ENCODE peak calls at places on chromosomes 13 and 19, in four cellular contexts. S is Peyer's patch, V is PC-9, T is cardiac muscle cell. D is an unnamed sample. For H3K4me1, the result is how much of the 10 kb centered on the place peaks cover.

GRCh38 chr13:51211910-51212309 is 10.3 kb upstream of the FAM124A start:
- DNase-seq in S (no peak), V (no peak), T (no peak), D (no peak)

GRCh38 chr13:108595416-108596257 is 33.8 kb upstream of the MYO16 start:
- DNase-seq in S (no peak), V (no peak), T (peak), D (no peak)

GRCh38 chr19:43779147-43779819 is 1.5 kb downstream of the KCNN4 start:
- DNase-seq in S (no peak), V (peak), T (no peak), D (no peak)

GRCh38 chr13:29859971-29860370 is 9.6 kb upstream of the UBL3 start:
- DNase-seq in S (no peak), V (no peak), T (no peak), D (no peak)

GRCh38 chr13:75415720-75416119 is 66.2 kb downstream of the TBC1D4 start:
- DNase-seq in S (no peak), V (peak), T (no peak), D (no peak)

GRCh38 chr13:25292301-25292700 is 5.0 kb upstream of the MTMR6 start:
- DNase-seq in S (no peak), V (no peak), T (no peak), D (peak)

GRCh38 chr19:35509018-35509652 is 4.3 kb downstream of the DMKN start:
- DNase-seq in S (peak), V (peak), T (peak), D (peak)

GRCh38 chr19:13597625-13598024 is 91.3 kb upstream of the CACNA1A start:
- DNase-seq in S (peak), V (peak), T (peak), D (peak)

GRCh38 chr13:90943961-90944360 is 403.5 kb upstream of the MIR17HG start:
- DNase-seq in S (no peak), V (no peak), T (no peak), D (no peak)

GRCh38 chr19:15120135-15121026 is 13.2 kb downstream of the SYDE1 start:
- DNase-seq in S (no peak), V (no peak), T (no peak), D (no peak)

GRCh38 chr19:35164418-35164817 is 9.9 kb downstream of the FXYD5 start:
- DNase-seq in S (no peak), V (peak), T (no peak), D (no peak)

GRCh38 chr13:98537306-98537705 is 39.6 kb downstream of the STK24 start:
- DNase-seq in S (no peak), V (no peak), T (no peak), D (no peak)
- H3K4me1 ChIP-seq in S (under half), V (under half), T (under half), D (half or more)

GRCh38 chr19:55092423-55093318 is 17.0 kb downstream of the EPS8L1 start:
- DNase-seq in S (no peak), V (peak), T (no peak), D (no peak)
- H3K4me3 ChIP-seq in S (no peak), V (no peak), T (no peak), D (no peak)

GRCh38 chr19:46349311-46349993 is 2.6 kb downstream of the PPP5C start:
- DNase-seq in S (peak), V (no peak), T (peak), D (no peak)

GRCh38 chr19:46351241-46352041 is 4.6 kb downstream of the PPP5C start:
- DNase-seq in S (peak), V (no peak), T (no peak), D (no peak)

GRCh38 chr19:46350758-46351159 is 3.9 kb downstream of the PPP5C start:
- DNase-seq in S (peak), V (no peak), T (no peak), D (peak)

GRCh38 chr19:46347985-46348384 is 1.1 kb downstream of the PPP5C start:
- DNase-seq in S (no peak), V (no peak), T (no peak), D (no peak)

GRCh38 chr19:46350029-46350757 is 3.3 kb downstream of the PPP5C start:
- DNase-seq in S (peak), V (no peak), T (no peak), D (no peak)
- H3K4me1 ChIP-seq in S (under half), V (under half), T (under half), D (half or more)

DNA sequence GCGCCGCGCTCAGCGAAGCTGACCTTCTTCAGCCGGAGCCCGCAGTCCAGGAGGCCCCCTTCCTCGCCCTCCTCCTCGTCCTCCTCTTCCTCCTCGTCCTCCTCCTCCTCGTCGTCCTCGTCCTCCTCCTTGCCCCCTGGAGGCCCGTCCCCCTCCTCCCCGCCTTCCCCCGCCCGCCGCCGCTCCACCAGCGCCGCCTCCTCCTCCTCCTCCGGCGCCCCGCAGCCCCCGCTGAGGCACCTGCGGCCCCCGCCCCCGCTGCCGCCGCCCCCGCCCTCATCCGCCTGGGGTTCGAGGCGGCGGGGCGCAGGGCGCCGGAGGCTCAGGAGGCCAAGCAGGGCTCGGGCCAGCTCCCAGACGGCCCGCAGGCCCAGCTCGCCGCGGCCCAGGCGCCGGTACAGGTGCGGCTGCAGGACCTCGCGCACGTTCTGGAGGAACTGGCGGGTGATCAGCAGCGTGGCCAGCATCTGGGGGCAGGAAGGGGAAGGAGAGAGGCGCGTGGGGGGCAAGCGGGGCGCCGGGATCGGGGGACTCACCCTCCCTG is 6.1 kb downstream of the ANO8 start:
- DNase-seq in S (peak), V (no peak), T (no peak), D (peak)
- H3K4me3 ChIP-seq in S (peak), V (peak), T (peak), D (no peak)

GRCh38 chr19:18423258-18424020 is 4.2 kb downstream of the SSBP4 start:
- DNase-seq in S (no peak), V (no peak), T (no peak), D (no peak)

GRCh38 chr19:18425515-18426415 is 6.6 kb downstream of the SSBP4 start:
- DNase-seq in S (no peak), V (no peak), T (no peak), D (no peak)

GRCh38 chr19:18422530-18423191 is 3.5 kb downstream of the SSBP4 start:
- DNase-seq in S (peak), V (no peak), T (no peak), D (peak)

GRCh38 chr19:18424890-18425514 is 5.8 kb downstream of the SSBP4 start:
- DNase-seq in S (no peak), V (no peak), T (no peak), D (no peak)

DNA sequence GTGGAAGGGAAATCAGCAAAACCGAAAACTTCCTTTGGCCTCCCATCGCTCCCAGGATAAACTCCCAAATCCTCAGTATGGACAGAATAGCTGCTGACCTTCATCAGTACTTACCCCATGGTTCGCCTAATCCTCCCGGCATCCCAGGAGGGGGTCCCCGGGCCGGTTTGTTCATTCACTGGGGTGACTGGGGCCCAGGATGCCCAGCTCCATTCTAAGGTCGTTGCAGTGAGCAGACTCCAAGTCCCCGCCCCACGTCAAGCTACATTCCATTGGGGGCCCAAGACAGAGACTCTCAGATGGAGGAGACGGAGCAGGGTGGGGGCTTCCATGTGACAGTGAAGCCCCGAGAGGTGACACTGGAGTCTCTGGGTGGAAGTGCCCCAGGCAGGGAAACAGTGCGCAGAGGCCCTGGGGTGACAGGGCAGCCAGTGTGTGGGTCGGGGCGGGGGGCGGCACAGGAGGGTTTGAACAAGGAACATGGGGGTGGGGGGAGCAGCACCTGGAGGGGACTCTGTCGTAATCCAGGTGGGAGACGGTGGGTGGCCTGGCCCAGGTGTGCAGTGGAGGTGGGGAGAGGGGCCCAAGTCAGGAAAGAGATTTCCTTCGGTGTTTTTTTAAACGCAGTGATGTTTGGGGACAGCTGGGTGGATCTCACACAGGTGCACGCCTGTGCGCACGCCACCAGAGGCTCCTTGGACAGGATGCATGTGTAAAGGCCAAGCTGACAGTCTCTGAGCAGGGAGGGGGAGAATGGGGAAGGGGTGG is 5.1 kb downstream of the SSBP4 start:
- DNase-seq in S (no peak), V (no peak), T (no peak), D (no peak)
- H3K4me1 ChIP-seq in S (under half), V (under half), T (under half), D (half or more)

GRCh38 chr19:19627442-19627715 is 641 bp downstream of the LPAR2 start:
- DNase-seq in S (no peak), V (no peak), T (no peak), D (no peak)

GRCh38 chr19:19627716-19628498 is at the start of gene LPAR2:
- DNase-seq in S (peak), V (peak), T (peak), D (peak)

GRCh38 chr19:19630426-19630825 is 2.4 kb upstream of the LPAR2 start:
- DNase-seq in S (no peak), V (no peak), T (no peak), D (no peak)

GRCh38 chr19:19630062-19630414 is 2.0 kb upstream of the LPAR2 start:
- DNase-seq in S (no peak), V (no peak), T (no peak), D (no peak)

GRCh38 chr19:19628499-19629134 is 597 bp upstream of the LPAR2 start:
- DNase-seq in S (peak), V (peak), T (peak), D (peak)
- H3K4me3 ChIP-seq in S (peak), V (peak), T (peak), D (no peak)

DNA sequence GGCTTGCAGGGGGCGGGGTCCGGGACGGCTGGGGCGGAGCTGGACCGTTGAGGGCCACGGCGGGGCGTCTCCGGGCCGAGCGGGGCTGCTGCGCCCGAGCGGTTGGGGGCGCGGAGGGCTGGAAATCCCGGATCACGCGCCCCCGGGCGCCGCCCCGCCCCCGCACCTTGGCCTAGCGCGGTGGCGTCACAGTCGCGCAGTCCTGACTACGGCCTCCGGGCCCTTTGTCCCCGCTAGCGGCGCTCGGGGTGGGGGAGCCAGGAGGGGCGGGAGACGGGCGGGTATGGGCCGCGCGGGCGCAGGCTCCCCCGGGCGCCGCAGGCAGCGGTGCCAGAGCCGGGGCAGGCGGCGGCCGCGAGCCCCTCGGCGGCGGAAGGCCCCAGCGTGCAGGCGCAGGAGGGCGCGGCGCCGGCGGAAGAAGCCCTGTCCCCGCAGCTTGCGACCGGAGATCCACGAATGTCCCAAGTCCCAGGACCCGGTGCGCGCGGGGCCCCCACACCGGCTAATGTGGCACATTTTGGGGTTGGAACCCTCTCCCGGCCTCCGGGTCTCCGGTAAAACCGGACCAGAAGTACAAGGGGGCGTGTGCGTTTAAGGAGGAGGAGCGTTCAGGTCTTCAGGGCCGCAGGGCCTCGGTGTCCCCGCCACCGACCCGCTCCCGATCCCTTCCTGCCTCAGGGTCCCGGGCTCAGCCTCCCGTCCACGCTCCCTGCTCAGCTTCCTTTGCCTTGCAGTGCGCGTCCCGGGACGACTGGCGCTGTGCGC is 840 bp downstream of the GPX4 start:
- DNase-seq in S (peak), V (peak), T (peak), D (peak)
- H3K4me1 ChIP-seq in S (under half), V (half or more), T (under half), D (under half)

GRCh38 chr13:48401480-48401879 is 11.4 kb downstream of the LPAR6 start:
- DNase-seq in S (no peak), V (no peak), T (no peak), D (no peak)

GRCh38 chr13:48404952-48405351 is 8.0 kb downstream of the LPAR6 start:
- DNase-seq in S (no peak), V (no peak), T (no peak), D (no peak)

GRCh38 chr13:48402325-48402962 is 10.5 kb downstream of the LPAR6 start:
- DNase-seq in S (no peak), V (no peak), T (no peak), D (no peak)

GRCh38 chr13:48403929-48404328 is 9.0 kb downstream of the LPAR6 start:
- DNase-seq in S (no peak), V (no peak), T (no peak), D (no peak)

GRCh38 chr13:48403151-48403631 is 9.7 kb downstream of the LPAR6 start:
- DNase-seq in S (no peak), V (no peak), T (no peak), D (peak)
- H3K4me3 ChIP-seq in S (no peak), V (no peak), T (no peak), D (peak)

GRCh38 chr13:33150662-33151061 is 134.4 kb downstream of the KL start:
- DNase-seq in S (no peak), V (no peak), T (no peak), D (no peak)
- H3K4me1 ChIP-seq in S (under half), V (under half), T (under half), D (under half)

GRCh38 chr19:48616041-48616436 is 1.2 kb upstream of the FAM83E start:
- DNase-seq in S (no peak), V (no peak), T (no peak), D (no peak)

GRCh38 chr19:48618278-48618915 is 581 bp downstream of the RPL18 start:
- DNase-seq in S (peak), V (no peak), T (peak), D (no peak)

GRCh38 chr19:48617146-48617937 is 1.6 kb downstream of the RPL18 start:
- DNase-seq in S (no peak), V (peak), T (no peak), D (no peak)

GRCh38 chr19:48615145-48616040 is 517 bp upstream of the FAM83E start:
- DNase-seq in S (no peak), V (no peak), T (no peak), D (no peak)

GRCh38 chr19:48616491-48617056 is 1.7 kb upstream of the FAM83E start:
- DNase-seq in S (no peak), V (no peak), T (no peak), D (no peak)
- H3K4me3 ChIP-seq in S (no peak), V (peak), T (no peak), D (peak)